ENCODE peak calls at places on chromosomes 5 and 9, in eight cellular contexts. Q is H9, L is Peyer's patch, B is PC-3, I is heart left ventricle, X is upper lobe of right lung, T is adrenal gland, R is endodermal cell. N is an unnamed sample. For H3K4me1, the result is how much of the 10 kb centered on the place peaks cover.

GRCh38 chr9:121023064-121023463 is 27.0 kb downstream of the C5 start:
- DNase-seq in Q (peak), L (no peak), B (no peak), I (no peak), X (no peak), T (no peak), R (peak), N (no peak)

GRCh38 chr5:27472000-27472763 is 433.8 kb upstream of the CDH9 start:
- DNase-seq in Q (peak), L (no peak), B (no peak), I (no peak), X (no peak), T (no peak), R (peak), N (no peak)

GRCh38 chr5:124742983-124743533 is 3.4 kb downstream of the ZNF608 start:
- DNase-seq in Q (no peak), L (peak), B (peak), I (no peak), X (no peak), T (no peak), R (no peak), N (no peak)

GRCh38 chr9:121463026-121463827 is 36.4 kb downstream of the GGTA1 start:
- DNase-seq in Q (peak), L (peak), B (peak), I (peak), X (peak), T (peak), R (peak), N (peak)

GRCh38 chr5:5339257-5339656 is 83.2 kb upstream of the ICE1 start:
- DNase-seq in Q (no peak), L (no peak), B (no peak), I (no peak), X (no peak), T (no peak), R (no peak), N (no peak)

GRCh38 chr5:93724791-93725190 is 16.6 kb downstream of the POU5F2 start:
- DNase-seq in Q (no peak), L (no peak), B (no peak), I (no peak), X (no peak), T (no peak), R (no peak), N (no peak)

GRCh38 chr5:132059696-132060500 is 557 bp upstream of the IL3 start:
- DNase-seq in Q (peak), L (peak), B (no peak), I (no peak), X (peak), T (peak), R (peak), N (no peak)

GRCh38 chr5:92518318-92518913 is 1062.6 kb downstream of the NR2F1-AS1 start:
- DNase-seq in Q (peak), L (no peak), B (peak), I (no peak), X (no peak), T (no peak), R (peak), N (no peak)

GRCh38 chr5:72280655-72281069 is 39.4 kb downstream of the MRPS27 start:
- DNase-seq in Q (peak), L (no peak), B (peak), I (no peak), X (no peak), T (no peak), R (peak), N (no peak)

GRCh38 chr5:35963381-35963843 is 25.0 kb upstream of the CAPSL start:
- DNase-seq in Q (peak), L (peak), B (peak), I (no peak), X (no peak), T (no peak), R (peak), N (no peak)

GRCh38 chr5:97528941-97529340 is 345.9 kb upstream of the RIOK2 start:
- DNase-seq in Q (no peak), L (no peak), B (peak), I (peak), X (no peak), T (no peak), R (no peak), N (no peak)

GRCh38 chr9:116096046-116096445 is 57.5 kb upstream of the PAPPA start:
- DNase-seq in Q (no peak), L (no peak), B (peak), I (no peak), X (no peak), T (no peak), R (no peak), N (no peak)

GRCh38 chr5:65871182-65871581 is 55.2 kb upstream of the ERBIN start:
- DNase-seq in Q (no peak), L (no peak), B (peak), I (no peak), X (no peak), T (no peak), R (no peak), N (no peak)

GRCh38 chr5:65868509-65868908 is 57.9 kb upstream of the ERBIN start:
- DNase-seq in Q (no peak), L (no peak), B (no peak), I (no peak), X (no peak), T (no peak), R (no peak), N (no peak)

GRCh38 chr5:65866837-65867508 is 59.4 kb upstream of the ERBIN start:
- DNase-seq in Q (no peak), L (no peak), B (no peak), I (no peak), X (no peak), T (no peak), R (no peak), N (no peak)

GRCh38 chr5:65863747-65864146 is 62.6 kb upstream of the ERBIN start:
- DNase-seq in Q (no peak), L (no peak), B (no peak), I (no peak), X (no peak), T (no peak), R (no peak), N (no peak)

DNA sequence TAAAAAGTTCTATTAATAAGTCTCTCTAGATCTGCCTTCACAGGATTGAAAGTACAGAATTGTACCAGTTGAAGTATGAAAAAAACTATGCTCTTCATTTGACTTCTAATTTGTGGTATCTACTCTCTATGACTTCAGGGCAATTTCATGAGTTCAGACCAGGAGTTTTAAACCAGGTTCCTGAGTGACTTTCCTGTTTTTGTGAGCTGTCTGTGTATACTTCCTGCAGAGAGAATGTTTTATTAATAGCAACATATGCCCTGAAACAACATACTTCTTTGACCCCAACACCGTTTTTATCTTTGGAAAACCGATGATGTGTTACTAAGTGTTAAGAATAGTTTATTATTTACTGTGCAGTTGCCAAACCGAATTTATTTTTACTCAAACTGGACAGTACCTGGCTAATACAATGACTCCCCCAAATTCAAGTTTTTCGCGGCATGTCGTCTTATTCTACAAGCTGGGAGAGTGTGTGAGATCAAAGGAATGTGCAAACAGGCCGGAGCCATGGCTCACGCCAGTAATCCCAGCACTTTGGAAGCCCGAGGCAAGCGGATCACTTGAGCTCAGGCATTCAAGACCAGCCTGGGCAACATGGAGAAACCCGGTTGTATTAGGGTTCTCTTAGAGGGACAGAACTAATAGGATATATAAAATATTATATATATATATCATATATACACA is 58.7 kb upstream of the ERBIN start:
- DNase-seq in Q (no peak), L (no peak), B (peak), I (no peak), X (no peak), T (no peak), R (no peak), N (no peak)
- H3K4me1 ChIP-seq in Q (under half), L (under half), B (under half), I (under half), X (under half), T (under half), R (under half), N (under half)

GRCh38 chr5:78610633-78611032 is 37.9 kb downstream of the LHFPL2 start:
- DNase-seq in Q (no peak), L (no peak), B (no peak), I (no peak), X (no peak), T (no peak), R (no peak), N (no peak)
- H3K27ac ChIP-seq in Q (no peak), L (peak), B (no peak), I (no peak), X (no peak), T (no peak), R (no peak), N (no peak)

GRCh38 chr5:66864240-66864884 is 268.2 kb downstream of the MAST4 start:
- DNase-seq in Q (no peak), L (no peak), B (peak), I (no peak), X (no peak), T (no peak), R (peak), N (peak)
- TF ChIP-seq CTCF in Q (peak), L (peak), B (peak), I (peak), X (peak), T (peak), R (peak), N (no peak)

DNA sequence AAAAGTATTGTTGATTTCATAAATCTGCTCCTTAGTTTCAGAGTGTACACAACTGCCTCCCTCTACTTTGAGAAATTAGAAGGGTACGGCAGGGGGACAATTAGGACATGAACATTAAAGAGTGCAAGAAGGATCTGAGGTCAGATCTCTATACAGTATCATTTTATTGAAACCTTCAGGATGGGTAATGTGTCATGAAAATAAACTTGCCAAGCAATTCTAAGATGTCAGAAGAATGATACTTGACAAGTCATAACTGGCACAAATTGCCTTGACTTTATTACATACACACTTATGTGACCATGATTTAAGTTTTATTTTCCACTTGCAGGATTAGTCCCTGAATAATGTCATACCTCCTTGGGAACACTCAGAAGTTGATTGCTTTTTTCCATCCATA is 92.8 kb downstream of the PLPP1 start:
- DNase-seq in Q (no peak), L (no peak), B (no peak), I (no peak), X (no peak), T (no peak), R (no peak), N (no peak)
- H3K4me1 ChIP-seq in Q (under half), L (under half), B (under half), I (under half), X (under half), T (under half), R (under half), N (half or more)

GRCh38 chr9:108803666-108804065 is 52.1 kb downstream of the ACTL7B start:
- DNase-seq in Q (no peak), L (no peak), B (no peak), I (no peak), X (no peak), T (no peak), R (no peak), N (no peak)
- H3K27ac ChIP-seq in Q (no peak), L (no peak), B (no peak), I (no peak), X (no peak), T (no peak), R (no peak), N (no peak)

GRCh38 chr5:8954801-8955200 is 591.1 kb downstream of the SEMA5A start:
- DNase-seq in Q (no peak), L (no peak), B (no peak), I (no peak), X (no peak), T (no peak), R (no peak), N (no peak)
- TF ChIP-seq CTCF in Q (peak), L (no peak), B (peak), I (no peak), X (no peak), T (no peak), R (peak), N (no peak)

GRCh38 chr5:15021286-15022046 is 149.9 kb upstream of the ANKH start:
- DNase-seq in Q (no peak), L (no peak), B (peak), I (no peak), X (no peak), T (no peak), R (no peak), N (no peak)
- H3K4me1 ChIP-seq in Q (under half), L (under half), B (under half), I (under half), X (under half), T (under half), R (under half), N (under half)

DNA sequence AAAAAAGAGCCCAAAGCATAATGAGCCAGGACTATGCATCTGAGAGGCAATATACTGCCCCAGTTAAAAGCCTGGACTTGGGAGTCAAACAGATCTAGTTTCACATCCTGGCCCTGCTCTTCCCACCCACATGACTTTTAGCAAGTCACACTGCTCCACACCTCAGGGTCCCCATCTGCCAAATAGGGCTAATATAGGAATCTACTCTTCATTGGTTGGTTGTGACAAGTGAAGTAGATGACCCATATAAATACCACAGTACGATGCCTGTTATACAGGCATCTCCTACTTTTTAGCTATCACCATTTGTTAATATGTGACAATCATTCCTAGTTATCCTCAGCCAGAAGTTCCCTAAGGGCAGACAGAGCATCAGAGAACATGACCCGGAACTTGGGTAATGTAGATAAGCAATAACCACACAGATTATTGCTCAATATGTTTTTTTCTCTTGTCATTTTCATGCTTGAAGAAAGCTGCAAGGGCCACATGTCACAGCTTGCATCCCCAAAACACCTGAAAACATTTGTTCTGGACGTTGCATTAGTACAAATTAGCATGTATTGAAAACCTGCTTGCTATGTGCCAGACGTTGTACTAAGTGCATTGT is 20.4 kb downstream of the ADAM19 start:
- DNase-seq in Q (no peak), L (peak), B (no peak), I (no peak), X (no peak), T (no peak), R (no peak), N (no peak)
- H3K27ac ChIP-seq in Q (no peak), L (peak), B (no peak), I (peak), X (peak), T (no peak), R (no peak), N (no peak)